ENCODE peak calls at places on chromosomes 7 and 10, in eight cellular contexts. I is Calu3; P is GM13977; T is activated T-cell treated with anti-CD3 and anti-CD28 coated beads, Interleukin-2, amount 50 U/mL, for 24 hours; E is NCI-H510A treated with DMSO at 0.1 percent for 48 hours; J is LoVo; Y is RPMI8226; L is activated T-helper 1 cell treated with anti-CD3 and anti-CD28 coated beads, Interleukin-12 subunit alpha, Interleukin-12 subunit beta, Interleukin-2, Interleukin-4 antibody, amounts not matched to agents 30 ng/mL and 10 ng/mL and 1 ng/mL, durations not matched to agents 14 hours and 24 hours and 36 hours. B is an unnamed sample.

GRCh38 chr7:16785316-16785715 is 19.5 kb downstream of the AGR2 start:
- DNase-seq in I (no peak), P (no peak), T (no peak), E (peak), J (no peak), Y (no peak), L (no peak), B (no peak)

GRCh38 chr7:75038508-75038907 is 35.1 kb downstream of the RCC1L start:
- DNase-seq in I (no peak), P (no peak), T (no peak), E (no peak), J (no peak), Y (no peak), L (no peak), B (no peak)

GRCh38 chr10:67912330-67912946 is 28.0 kb downstream of the SIRT1 start:
- DNase-seq in I (no peak), P (no peak), T (no peak), E (no peak), J (no peak), Y (no peak), L (no peak), B (no peak)

GRCh38 chr7:55280031-55280454 is 85.1 kb upstream of the LANCL2 start:
- DNase-seq in I (peak), P (peak), T (peak), E (peak), J (peak), Y (peak), L (peak), B (peak)

GRCh38 chr7:23004247-23004520 is 9.7 kb downstream of the HYCC1 start:
- DNase-seq in I (no peak), P (no peak), T (no peak), E (no peak), J (no peak), Y (no peak), L (no peak), B (no peak)

GRCh38 chr10:61592581-61592980 is 70.1 kb upstream of the CABCOCO1 start:
- DNase-seq in I (peak), P (no peak), T (no peak), E (peak), J (no peak), Y (no peak), L (no peak), B (peak)

GRCh38 chr7:78370931-78371330 is 572.4 kb downstream of the PHTF2 start:
- DNase-seq in I (no peak), P (no peak), T (no peak), E (no peak), J (no peak), Y (no peak), L (no peak), B (no peak)

GRCh38 chr7:20238754-20239324 is 21.7 kb upstream of the MACC1 start:
- DNase-seq in I (no peak), P (peak), T (no peak), E (no peak), J (no peak), Y (peak), L (no peak), B (peak)

GRCh38 chr7:101496017-101496416 is 133.1 kb downstream of the MYL10 start:
- DNase-seq in I (no peak), P (no peak), T (no peak), E (no peak), J (no peak), Y (no peak), L (no peak), B (no peak)

GRCh38 chr7:24820730-24821044 is 63.4 kb upstream of the GSDME start:
- DNase-seq in I (no peak), P (no peak), T (no peak), E (peak), J (peak), Y (no peak), L (no peak), B (no peak)

GRCh38 chr7:97167749-97168148 is 50.3 kb downstream of the SDHAF3 start:
- DNase-seq in I (no peak), P (no peak), T (no peak), E (no peak), J (no peak), Y (no peak), L (no peak), B (no peak)

GRCh38 chr10:123996302-123996701 is 97.1 kb downstream of the CHST15 start:
- DNase-seq in I (no peak), P (no peak), T (no peak), E (no peak), J (no peak), Y (peak), L (no peak), B (peak)

GRCh38 chr10:128035557-128035973 is 90.7 kb downstream of the MKI67 start:
- DNase-seq in I (peak), P (peak), T (peak), E (no peak), J (no peak), Y (peak), L (peak), B (peak)

GRCh38 chr7:39589323-39590111 is 23.3 kb downstream of the YAE1 start:
- DNase-seq in I (peak), P (peak), T (peak), E (no peak), J (peak), Y (peak), L (peak), B (no peak)

GRCh38 chr10:77421576-77421975 is 216.0 kb downstream of the KCNMA1 start:
- DNase-seq in I (no peak), P (no peak), T (no peak), E (no peak), J (no peak), Y (no peak), L (no peak), B (no peak)

GRCh38 chr10:47137311-47137851 is 162.6 kb upstream of the GDF10 start:
- DNase-seq in I (peak), P (no peak), T (no peak), E (no peak), J (peak), Y (no peak), L (no peak), B (no peak)

GRCh38 chr7:520503-521161 is 986 bp upstream of the PDGFA start:
- DNase-seq in I (no peak), P (no peak), T (peak), E (no peak), J (no peak), Y (peak), L (no peak), B (no peak)

GRCh38 chr7:134186022-134186421 is 58.9 kb downstream of the LRGUK start:
- DNase-seq in I (no peak), P (no peak), T (no peak), E (no peak), J (no peak), Y (no peak), L (no peak), B (no peak)

GRCh38 chr10:116524736-116525135 is 21.0 kb upstream of the PNLIP start:
- DNase-seq in I (no peak), P (no peak), T (no peak), E (no peak), J (no peak), Y (no peak), L (no peak), B (no peak)